ENCODE peak calls at places on chromosome 10, in nine cellular contexts. T is fibroblast of mammary gland, U is endothelial cell, Q is upper lobe of right lung, R is fibroblast of lung, G is tibial artery, N is natural killer cell, P is hepatocyte, O is GM12864. H is an unnamed sample.

GRCh38 chr10:86819567-86819966 is 63.1 kb downstream of the BMPR1A start:
- DNase-seq in R (peak), U (no peak), O (no peak), N (no peak), Q (no peak), P (no peak), T (no peak), G (no peak), H (no peak)

GRCh38 chr10:97412891-97413304 is 11.8 kb upstream of the RRP12 start:
- DNase-seq in Q (no peak), O (no peak), T (no peak), R (peak), G (no peak), U (no peak), P (no peak), N (no peak), H (no peak)

GRCh38 chr10:99748823-99749451 is 16.9 kb downstream of the CUTC start:
- DNase-seq in O (no peak), U (no peak), N (no peak), G (no peak), T (no peak), Q (no peak), P (no peak), R (no peak), H (no peak)

GRCh38 chr10:5283305-5284158 is 81.2 kb upstream of the UCN3 start:
- DNase-seq in N (peak), Q (peak), R (peak), U (peak), T (peak), P (peak), O (no peak), G (peak), H (peak)

GRCh38 chr10:1939016-1939415 is 201.7 kb upstream of the ADARB2 start:
- DNase-seq in Q (no peak), G (no peak), O (no peak), N (no peak), U (no peak), T (no peak), R (no peak), P (no peak), H (no peak)

GRCh38 chr10:44261296-44261695 is 123.6 kb downstream of the CXCL12 start:
- DNase-seq in O (no peak), R (no peak), T (peak), U (no peak), G (no peak), Q (no peak), P (no peak), N (no peak), H (no peak)

GRCh38 chr10:95309958-95310357 is 19.2 kb upstream of the PDLIM1 start:
- DNase-seq in U (no peak), O (no peak), R (no peak), P (no peak), Q (no peak), T (no peak), G (no peak), N (no peak), H (no peak)

GRCh38 chr10:36679554-36679953 is 445.8 kb upstream of the ANKRD30A start:
- DNase-seq in U (no peak), R (no peak), O (no peak), G (no peak), T (no peak), P (no peak), Q (no peak), N (no peak), H (no peak)

GRCh38 chr10:95795602-95796001 is 39.6 kb downstream of the ENTPD1 start:
- DNase-seq in Q (no peak), P (no peak), U (no peak), R (no peak), G (no peak), T (no peak), N (no peak), O (no peak), H (no peak)

GRCh38 chr10:60943372-60944158 is 420 bp downstream of the RHOBTB1 start:
- DNase-seq in N (peak), T (peak), U (peak), P (peak), O (no peak), G (peak), R (peak), Q (peak), H (peak)

GRCh38 chr10:17287151-17287550 is 59.1 kb downstream of the VIM start:
- DNase-seq in G (no peak), N (no peak), Q (no peak), T (no peak), P (no peak), R (no peak), O (no peak), U (no peak), H (no peak)

GRCh38 chr10:119421887-119422684 is 120.4 kb downstream of the RGS10 start:
- DNase-seq in U (no peak), Q (no peak), G (no peak), O (no peak), N (no peak), T (peak), R (peak), P (no peak), H (peak)

GRCh38 chr10:79003183-79004100 is 65.3 kb upstream of the ZMIZ1 start:
- DNase-seq in T (no peak), O (no peak), Q (no peak), N (no peak), G (no peak), U (no peak), R (peak), P (no peak), H (peak)

GRCh38 chr10:28734940-28735759 is 57.8 kb downstream of the BAMBI start:
- DNase-seq in G (no peak), O (no peak), N (no peak), Q (no peak), R (peak), T (peak), P (peak), U (no peak), H (peak)

GRCh38 chr10:105041956-105042355 is 400.9 kb downstream of the SORCS3 start:
- DNase-seq in T (no peak), U (no peak), G (no peak), Q (no peak), R (no peak), P (no peak), O (no peak), N (no peak), H (no peak)

GRCh38 chr10:95414844-95415545 is 124.2 kb upstream of the PDLIM1 start:
- DNase-seq in O (no peak), Q (no peak), P (no peak), N (no peak), T (no peak), G (peak), R (no peak), U (no peak), H (no peak)

GRCh38 chr10:60310746-60311145 is 78.9 kb downstream of the ANK3 start:
- DNase-seq in T (no peak), P (no peak), O (no peak), Q (no peak), N (no peak), R (no peak), U (no peak), G (no peak), H (no peak)

GRCh38 chr10:121188005-121188404 is 336.8 kb downstream of the WDR11 start:
- DNase-seq in Q (no peak), R (no peak), O (no peak), T (no peak), N (no peak), P (peak), G (peak), U (no peak), H (no peak)

GRCh38 chr10:3057946-3058345 is 9.4 kb upstream of the PFKP start:
- DNase-seq in P (no peak), N (no peak), G (no peak), T (no peak), R (no peak), U (no peak), O (no peak), Q (no peak), H (no peak)

DNA sequence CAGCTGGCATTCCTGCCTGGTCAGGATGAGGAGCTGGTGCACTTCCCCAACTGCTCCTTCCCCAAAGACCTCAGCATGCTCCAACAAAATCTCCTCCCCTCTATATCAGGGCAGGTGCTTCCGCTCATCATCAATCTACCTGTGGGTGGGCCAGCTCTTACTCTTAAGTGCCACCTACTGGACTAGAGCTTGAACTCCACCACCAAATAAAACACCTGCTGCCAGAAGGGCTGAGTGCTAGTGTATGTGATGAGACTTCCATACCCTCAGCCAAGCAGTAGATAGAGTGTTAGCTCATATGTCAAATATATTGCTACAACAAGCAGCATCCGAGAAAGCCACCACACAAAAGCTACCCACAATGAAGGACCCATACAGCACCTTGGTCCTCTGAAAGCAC is 264.3 kb downstream of the RNLS start:
- DNase-seq in T (peak), O (peak), P (no peak), G (no peak), R (no peak), U (no peak), Q (no peak), N (no peak), H (peak)
- TF ChIP-seq CTCF in T (peak), O (peak), P (no peak), G (no peak), R (peak), U (peak), Q (peak), N (no peak), H (peak)

DNA sequence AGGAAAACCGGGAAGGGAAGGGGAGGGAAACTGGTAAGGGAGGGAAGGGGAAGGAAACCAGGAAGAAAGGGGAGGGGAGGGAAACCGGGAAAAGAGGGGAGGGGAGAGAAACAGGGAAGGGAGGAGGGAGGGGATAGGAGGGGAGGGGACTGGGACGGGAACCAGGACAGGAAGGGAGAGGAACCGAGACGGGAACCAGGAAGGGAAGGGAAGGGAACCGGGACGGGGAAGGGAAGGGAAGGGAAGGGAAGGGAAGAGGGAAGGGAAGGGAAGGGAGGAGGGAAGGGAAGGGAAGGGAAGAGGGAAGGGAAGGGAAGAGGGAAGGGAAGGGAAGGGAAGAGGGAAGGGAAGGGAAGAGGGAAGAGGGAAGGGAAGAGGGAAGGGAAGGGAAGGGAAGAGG is 13.6 kb downstream of the C10orf67 start:
- DNase-seq in N (no peak), T (no peak), O (no peak), G (no peak), U (no peak), P (no peak), R (no peak), Q (no peak), H (no peak)
- TF ChIP-seq CTCF in N (no peak), T (no peak), O (no peak), G (no peak), U (no peak), P (no peak), R (no peak), Q (no peak), H (no peak)

GRCh38 chr10:7533657-7534479 is 123.0 kb upstream of the SFMBT2 start:
- DNase-seq in U (no peak), P (no peak), N (no peak), G (no peak), O (no peak), T (no peak), Q (no peak), R (no peak), H (no peak)

GRCh38 chr10:7532723-7533498 is 122.1 kb upstream of the SFMBT2 start:
- DNase-seq in O (no peak), T (no peak), P (no peak), U (no peak), R (no peak), Q (no peak), N (no peak), G (no peak), H (no peak)

GRCh38 chr10:7538970-7539694 is 127.6 kb downstream of the ITIH5 start:
- DNase-seq in U (no peak), O (no peak), R (no peak), G (no peak), P (no peak), N (no peak), T (no peak), Q (no peak), H (no peak)

GRCh38 chr10:7537126-7537525 is 126.3 kb upstream of the SFMBT2 start:
- DNase-seq in O (no peak), P (no peak), G (no peak), T (no peak), U (no peak), N (no peak), Q (no peak), R (no peak), H (no peak)

GRCh38 chr10:7534480-7534852 is 123.6 kb upstream of the SFMBT2 start:
- DNase-seq in G (no peak), R (no peak), T (no peak), U (no peak), N (no peak), O (no peak), Q (no peak), P (no peak), H (no peak)
- TF ChIP-seq CTCF in G (no peak), R (no peak), T (no peak), U (no peak), N (no peak), O (no peak), Q (no peak), P (no peak), H (no peak)

DNA sequence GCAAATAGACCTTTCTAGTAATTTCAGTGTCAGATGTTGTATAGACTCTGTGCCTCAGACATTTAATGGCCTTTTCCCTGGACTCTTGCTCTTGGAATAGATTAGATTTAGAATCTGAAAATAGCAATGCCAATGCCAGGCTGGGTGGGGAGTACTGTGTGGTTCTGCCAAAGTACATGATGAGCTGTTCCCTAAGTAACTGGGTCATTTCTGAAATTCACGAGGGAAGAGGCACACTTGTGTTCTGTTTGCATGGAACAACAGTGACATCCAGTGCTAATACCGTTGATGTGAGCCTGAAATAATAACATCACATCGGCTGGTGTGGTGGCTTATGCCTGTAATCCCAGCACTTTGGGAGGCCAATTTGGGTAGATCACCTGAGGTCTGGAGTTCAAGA is 119.1 kb downstream of the MBL2 start:
- DNase-seq in P (no peak), R (no peak), O (no peak), T (no peak), N (no peak), G (no peak), Q (no peak), U (no peak), H (peak)
- TF ChIP-seq CTCF in P (no peak), R (no peak), O (no peak), T (no peak), N (no peak), G (peak), Q (no peak), U (no peak), H (no peak)

GRCh38 chr10:111207525-111207924 is 130.7 kb downstream of the ADRA2A start:
- DNase-seq in T (no peak), N (no peak), R (no peak), O (no peak), Q (no peak), U (no peak), P (no peak), G (no peak), H (no peak)
- TF ChIP-seq CTCF in T (no peak), N (no peak), R (no peak), O (peak), Q (peak), U (no peak), P (no peak), G (no peak), H (no peak)

GRCh38 chr10:112461029-112461887 is 14.2 kb downstream of the VTI1A start:
- DNase-seq in G (no peak), U (no peak), Q (no peak), N (no peak), O (no peak), R (peak), P (no peak), T (peak), H (peak)

GRCh38 chr10:112454910-112455779 is 8.1 kb downstream of the VTI1A start:
- DNase-seq in T (no peak), R (no peak), U (no peak), P (no peak), N (no peak), O (no peak), Q (no peak), G (no peak), H (no peak)

DNA sequence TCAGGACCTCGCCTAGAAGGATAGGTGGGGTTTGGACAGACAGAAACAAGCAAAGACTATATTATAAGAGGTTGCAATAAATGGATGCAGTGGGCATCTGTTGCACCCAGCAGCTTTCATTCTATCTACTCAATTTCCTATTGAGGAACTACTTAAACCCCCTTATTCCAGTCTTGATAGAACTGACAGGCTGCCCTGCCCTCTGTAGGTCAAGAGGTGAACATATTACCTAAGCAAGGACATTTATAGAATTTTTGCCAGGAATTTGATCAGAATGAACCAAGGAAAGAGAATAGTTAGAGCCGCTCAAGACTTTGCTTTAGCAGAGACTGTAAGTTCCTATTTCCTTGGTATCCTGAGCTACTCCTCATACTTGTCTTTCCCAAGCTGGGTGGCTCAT is 9.5 kb downstream of the VTI1A start:
- DNase-seq in R (no peak), T (no peak), N (no peak), P (no peak), U (no peak), O (no peak), G (no peak), Q (no peak), H (no peak)
- TF ChIP-seq CTCF in R (no peak), T (no peak), N (no peak), P (no peak), U (peak), O (peak), G (no peak), Q (peak), H (no peak)

GRCh38 chr10:102503264-102504178 is at the start of gene SUFU:
- DNase-seq in G (peak), R (peak), U (peak), Q (peak), P (peak), O (peak), N (peak), T (peak), H (peak)
- TF ChIP-seq CTCF in G (peak), R (peak), U (peak), Q (peak), P (peak), O (peak), N (peak), T (peak), H (peak)

GRCh38 chr10:64271983-64272382 is 750.8 kb downstream of the REEP3 start:
- DNase-seq in T (no peak), U (no peak), N (no peak), Q (no peak), O (no peak), G (no peak), R (no peak), P (no peak), H (no peak)
- TF ChIP-seq CTCF in T (no peak), U (peak), N (no peak), Q (no peak), O (no peak), G (no peak), R (peak), P (peak), H (no peak)

DNA sequence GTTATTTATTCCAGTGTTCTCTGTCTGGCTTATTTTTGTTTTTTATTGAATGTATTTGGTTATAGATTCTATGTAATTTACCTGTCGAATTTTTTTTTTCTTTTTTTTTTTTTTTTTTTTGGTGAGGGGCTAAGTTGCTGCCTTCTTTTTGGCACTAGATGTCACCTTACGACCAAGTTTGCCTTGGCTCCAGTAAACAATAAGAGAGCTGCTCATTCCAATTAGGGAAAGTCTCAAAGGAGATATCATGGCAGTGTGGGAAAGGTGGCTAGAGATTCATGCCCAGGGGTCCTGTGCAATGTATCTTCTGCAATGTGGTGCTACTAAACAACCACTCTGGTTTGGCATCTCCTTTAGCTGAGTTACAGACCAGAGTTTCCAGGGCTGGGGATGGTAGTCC is 84.0 kb downstream of the PTPN20 start:
- DNase-seq in O (no peak), P (no peak), U (no peak), N (no peak), Q (no peak), T (no peak), R (peak), G (no peak), H (peak)
- TF ChIP-seq CTCF in O (no peak), P (peak), U (no peak), N (no peak), Q (no peak), T (no peak), R (no peak), G (no peak), H (no peak)

DNA sequence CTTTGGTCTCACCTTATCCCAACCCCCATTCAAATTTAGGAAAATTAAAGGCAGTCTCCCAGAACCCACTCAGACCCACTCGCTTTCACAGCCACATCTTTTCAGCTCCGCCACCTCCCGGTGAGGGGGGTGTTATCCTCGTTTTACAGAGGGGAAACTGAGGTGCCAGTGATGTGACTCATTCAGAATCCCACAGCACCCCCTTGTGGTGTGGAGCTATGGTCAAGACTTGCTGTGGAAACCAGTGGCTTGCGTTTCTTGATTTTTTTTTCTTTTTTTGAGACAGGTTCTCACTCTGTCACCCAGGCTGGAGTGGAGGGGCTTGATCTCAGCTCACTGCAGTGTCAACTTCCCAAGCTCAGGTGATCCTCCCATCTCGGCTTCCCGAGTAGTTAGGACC is 27.6 kb downstream of the SLC35G1 start:
- DNase-seq in P (no peak), U (peak), R (no peak), T (no peak), N (no peak), Q (no peak), O (no peak), G (no peak), H (peak)
- TF ChIP-seq CTCF in P (peak), U (peak), R (peak), T (peak), N (no peak), Q (peak), O (peak), G (no peak), H (peak)

H was measured in cardiac fibroblast.